ENCODE peak calls at places on chromosomes 13 and 19, in five cellular contexts. K is A549, C is K562, F is H1, P is HepG2. V is an unnamed sample.

GRCh38 chr13:107450931-107451330 is 764.4 kb downstream of the LIG4 start:
- DNase-seq in C (no peak), K (no peak), P (no peak), F (no peak), V (peak)

GRCh38 chr19:43934055-43934984 is 762 bp downstream of the ZNF45 start:
- DNase-seq in P (no peak), K (peak), C (peak), F (no peak), V (no peak)

GRCh38 chr13:42266464-42266863 is 5.5 kb upstream of the AKAP11 start:
- DNase-seq in C (no peak), K (no peak), F (no peak), P (no peak), V (peak)

GRCh38 chr19:1213391-1214286 is 8.1 kb downstream of the STK11 start:
- DNase-seq in P (no peak), K (no peak), C (no peak), F (no peak), V (peak)

GRCh38 chr19:50772408-50773311 is 2.4 kb downstream of the GPR32 start:
- DNase-seq in F (no peak), P (no peak), K (peak), C (peak), V (peak)

GRCh38 chr13:28340272-28340793 is 154.6 kb downstream of the FLT1 start:
- DNase-seq in F (no peak), P (no peak), C (no peak), K (no peak), V (no peak)

GRCh38 chr13:36445278-36445677 is 13.0 kb downstream of the CCNA1 start:
- DNase-seq in F (no peak), P (no peak), K (no peak), C (no peak), V (no peak)

GRCh38 chr13:94829201-94829600 is 116.9 kb upstream of the SOX21 start:
- DNase-seq in P (no peak), K (no peak), C (no peak), F (no peak), V (no peak)

GRCh38 chr19:16588089-16588823 is 16.0 kb upstream of the SLC35E1 start:
- DNase-seq in F (no peak), C (peak), K (no peak), P (no peak), V (peak)

GRCh38 chr19:18160441-18160791 is 7.5 kb downstream of the PIK3R2 start:
- DNase-seq in K (no peak), C (no peak), F (no peak), P (no peak), V (no peak)

GRCh38 chr19:29672933-29673336 is 7.7 kb downstream of the PLEKHF1 start:
- DNase-seq in F (no peak), P (no peak), K (no peak), C (no peak), V (no peak)

GRCh38 chr13:32318072-32318471 is 2.8 kb downstream of the BRCA2 start:
- DNase-seq in K (no peak), F (no peak), P (no peak), C (no peak), V (no peak)

GRCh38 chr13:78750735-78751134 is 91.8 kb upstream of the OBI1 start:
- DNase-seq in F (no peak), P (no peak), K (no peak), C (no peak), V (no peak)
- TF ChIP-seq CTCF in F (peak), P (no peak), K (no peak), C (no peak), V (no peak)

GRCh38 chr19:45553464-45553863 is 31.1 kb downstream of the OPA3 start:
- DNase-seq in P (no peak), C (peak), F (peak), K (no peak), V (no peak)
- TF ChIP-seq JUN in P (no peak), C (no peak), F (no peak), K (no peak), V (no peak)

GRCh38 chr19:2228157-2229030 is 7.7 kb downstream of the PLEKHJ1 start:
- DNase-seq in C (no peak), P (no peak), K (no peak), F (no peak), V (no peak)
- H3K4me2 ChIP-seq in C (no peak), P (no peak), K (no peak), F (no peak), V (no peak)

GRCh38 chr19:5324947-5325346 is 15.7 kb downstream of the PTPRS start:
- DNase-seq in C (no peak), F (no peak), P (no peak), K (no peak), V (no peak)

GRCh38 chr19:5326545-5326944 is 14.1 kb downstream of the PTPRS start:
- DNase-seq in C (no peak), F (no peak), K (no peak), P (no peak), V (no peak)

GRCh38 chr19:5329141-5329540 is 11.5 kb downstream of the PTPRS start:
- DNase-seq in F (no peak), C (no peak), K (no peak), P (no peak), V (no peak)

GRCh38 chr19:5330307-5330720 is 10.3 kb downstream of the PTPRS start:
- DNase-seq in P (no peak), K (no peak), C (no peak), F (no peak), V (no peak)

DNA sequence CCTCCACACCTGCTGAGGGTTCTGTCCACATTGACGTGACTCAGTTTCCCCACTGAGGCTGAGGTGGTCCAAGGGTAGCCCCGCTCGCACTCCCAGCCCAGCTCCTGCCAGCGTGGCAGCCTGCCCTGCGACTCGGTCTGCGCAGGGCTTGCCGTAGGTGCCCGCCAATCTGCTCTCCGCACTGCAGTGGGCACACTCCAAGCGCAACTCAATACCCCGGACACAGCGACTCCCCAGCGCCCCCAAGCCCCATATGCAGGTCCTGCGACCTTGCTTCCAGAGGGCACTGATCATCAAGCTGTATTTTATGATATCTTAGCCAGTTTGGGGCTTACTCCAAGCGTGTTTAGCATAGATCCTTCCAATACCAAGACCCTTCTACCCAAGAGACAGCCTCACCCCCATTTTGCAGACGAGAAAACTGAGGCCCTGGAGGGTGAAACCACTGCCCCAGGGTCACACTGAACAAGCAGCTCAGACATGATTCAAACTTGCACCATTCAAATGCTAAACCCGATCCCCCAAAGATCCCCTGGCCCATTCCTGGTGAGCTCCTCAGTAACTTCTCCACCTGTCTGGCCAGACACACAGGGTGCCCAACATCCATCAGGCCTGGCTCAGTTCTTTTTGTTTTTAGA is 13.5 kb downstream of the PTPRS start:
- DNase-seq in C (no peak), F (peak), P (no peak), K (no peak), V (no peak)
- TF ChIP-seq CTCF in C (peak), F (peak), P (no peak), K (no peak), V (no peak)

GRCh38 chr19:35253316-35254286 is 4.8 kb downstream of the LSR start:
- DNase-seq in K (no peak), C (no peak), P (peak), F (peak), V (no peak)
- TF ChIP-seq JUN in K (no peak), C (no peak), P (no peak), F (no peak), V (no peak)

GRCh38 chr13:112079696-112080095 is 12.7 kb downstream of the SOX1 start:
- DNase-seq in C (no peak), P (no peak), F (no peak), K (no peak), V (no peak)
- H3K4me2 ChIP-seq in C (no peak), P (no peak), F (peak), K (no peak), V (no peak)

GRCh38 chr13:99572921-99573320 is 71.6 kb downstream of the TM9SF2 start:
- DNase-seq in K (no peak), P (no peak), F (no peak), C (no peak), V (no peak)

GRCh38 chr13:99580500-99581268 is 79.4 kb downstream of the TM9SF2 start:
- DNase-seq in F (no peak), P (peak), K (no peak), C (no peak), V (no peak)

GRCh38 chr13:99575376-99575775 is 74.1 kb downstream of the TM9SF2 start:
- DNase-seq in K (no peak), C (peak), F (peak), P (no peak), V (no peak)

GRCh38 chr13:99582511-99582910 is 81.2 kb downstream of the TM9SF2 start:
- DNase-seq in P (no peak), C (no peak), K (no peak), F (no peak), V (no peak)

GRCh38 chr13:99577934-99578917 is 77.0 kb downstream of the TM9SF2 start:
- DNase-seq in K (peak), P (peak), C (peak), F (no peak), V (peak)
- TF ChIP-seq CTCF in K (no peak), P (peak), C (peak), F (peak), V (no peak)

GRCh38 chr19:3608750-3609322 is 2.2 kb upstream of the TBXA2R start:
- DNase-seq in P (no peak), F (no peak), C (peak), K (no peak), V (peak)
- TF ChIP-seq JUN in P (no peak), F (no peak), C (no peak), K (no peak), V (no peak)

GRCh38 chr13:99656092-99656745 is 154.9 kb downstream of the TM9SF2 start:
- DNase-seq in P (peak), K (peak), C (peak), F (peak), V (peak)

GRCh38 chr13:99657848-99658265 is 156.6 kb downstream of the TM9SF2 start:
- DNase-seq in P (no peak), F (peak), C (no peak), K (peak), V (peak)

GRCh38 chr13:99655351-99656091 is 154.2 kb downstream of the TM9SF2 start:
- DNase-seq in F (no peak), K (peak), C (no peak), P (peak), V (no peak)

GRCh38 chr13:99658266-99658991 is 157.2 kb downstream of the TM9SF2 start:
- DNase-seq in C (no peak), P (no peak), K (peak), F (peak), V (peak)

GRCh38 chr13:99656843-99657506 is 155.7 kb downstream of the TM9SF2 start:
- DNase-seq in P (no peak), F (no peak), K (peak), C (no peak), V (no peak)
- H3K4me2 ChIP-seq in P (no peak), F (peak), K (peak), C (no peak), V (no peak)

DNA sequence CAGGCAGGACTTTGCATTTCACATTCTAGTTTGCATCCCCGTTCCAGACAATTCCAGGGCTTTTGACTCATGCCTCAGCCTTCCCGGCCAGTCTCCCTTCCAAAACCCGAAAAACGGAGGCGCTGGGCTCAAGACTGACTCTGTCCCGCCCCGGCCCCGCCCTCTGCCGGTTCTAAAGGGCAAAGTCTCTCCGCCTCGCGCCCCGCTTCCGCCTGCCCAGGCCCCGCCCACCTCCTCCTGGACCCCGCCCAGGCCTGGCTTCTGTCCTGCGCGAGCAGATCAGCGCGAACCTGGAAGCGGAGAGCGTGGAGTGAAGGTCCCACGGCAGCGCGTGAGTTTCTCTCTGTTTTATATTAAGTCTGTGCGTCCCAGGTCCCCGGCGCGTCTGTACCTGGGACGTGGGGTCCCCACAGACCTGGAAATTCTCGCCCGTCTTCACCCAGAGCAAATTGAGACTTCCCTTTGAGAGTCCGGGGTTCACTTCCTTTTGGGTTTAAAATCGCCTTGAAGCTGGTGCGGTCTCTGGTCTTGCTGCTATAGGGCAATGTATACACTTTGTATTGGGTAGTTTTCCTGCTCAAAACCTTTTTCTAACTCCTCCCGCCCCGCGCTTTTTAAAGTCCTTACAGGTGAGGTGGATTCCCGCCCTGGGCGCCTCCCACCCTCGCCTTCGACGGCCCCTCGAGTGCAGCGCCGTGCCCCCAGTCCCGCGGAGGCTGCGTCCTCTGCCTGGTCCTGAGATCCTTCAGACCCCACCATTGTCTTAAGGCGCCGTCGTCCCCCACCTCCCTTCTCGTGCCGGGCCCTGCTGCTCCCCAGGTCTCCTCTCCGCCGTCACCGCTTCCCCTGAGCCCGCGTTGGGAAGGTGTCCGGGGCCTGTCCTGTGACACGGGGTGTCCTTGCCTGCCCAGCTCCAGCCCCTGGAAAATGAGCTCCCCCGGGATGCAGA is 31.2 kb downstream of the ZNF701 start:
- DNase-seq in K (no peak), P (peak), F (peak), C (peak), V (peak)
- TF ChIP-seq CTCF in K (no peak), P (no peak), F (peak), C (no peak), V (peak)